ENCODE peak calls at places on chromosomes 1 and 21, in seven cellular contexts. A, O, U, M, G, F and X are unnamed samples.

GRCh38 chr1:32925360-32926142 is 24.4 kb upstream of the TMEM54 start:
- DNase-seq in A (no peak), O (no peak), U (no peak), M (no peak), G (no peak), F (no peak), X (no peak)

GRCh38 chr1:171267391-171267790 is 19.1 kb downstream of the FMO1 start:
- DNase-seq in A (no peak), O (no peak), U (no peak), M (peak), G (no peak), F (no peak), X (no peak)

GRCh38 chr1:7400566-7400965 is 370.5 kb upstream of the VAMP3 start:
- DNase-seq in A (no peak), O (no peak), U (no peak), M (no peak), G (no peak), F (no peak), X (no peak)

GRCh38 chr1:184708084-184708676 is 46.5 kb downstream of the EDEM3 start:
- DNase-seq in A (no peak), O (no peak), U (no peak), M (no peak), G (no peak), F (no peak), X (no peak)

GRCh38 chr1:66360285-66360724 is 173.6 kb upstream of the SGIP1 start:
- DNase-seq in A (no peak), O (no peak), U (peak), M (no peak), G (no peak), F (no peak), X (no peak)

GRCh38 chr1:7395251-7395650 is 375.8 kb upstream of the VAMP3 start:
- DNase-seq in A (no peak), O (no peak), U (no peak), M (no peak), G (no peak), F (no peak), X (no peak)

GRCh38 chr21:44399955-44400790 is 46.8 kb downstream of the TRPM2 start:
- DNase-seq in A (no peak), O (no peak), U (no peak), M (no peak), G (no peak), F (no peak), X (no peak)

GRCh38 chr1:68121536-68121935 is 71.1 kb upstream of the DIRAS3 start:
- DNase-seq in A (no peak), O (peak), U (no peak), M (no peak), G (no peak), F (no peak), X (no peak)

GRCh38 chr1:110672001-110672752 is 2.6 kb downstream of the KCNA3 start:
- DNase-seq in A (no peak), O (no peak), U (peak), M (peak), G (peak), F (peak), X (no peak)

GRCh38 chr1:91712981-91713841 is 172.7 kb downstream of the TGFBR3 start:
- DNase-seq in A (no peak), O (no peak), U (no peak), M (no peak), G (no peak), F (peak), X (no peak)

DNA sequence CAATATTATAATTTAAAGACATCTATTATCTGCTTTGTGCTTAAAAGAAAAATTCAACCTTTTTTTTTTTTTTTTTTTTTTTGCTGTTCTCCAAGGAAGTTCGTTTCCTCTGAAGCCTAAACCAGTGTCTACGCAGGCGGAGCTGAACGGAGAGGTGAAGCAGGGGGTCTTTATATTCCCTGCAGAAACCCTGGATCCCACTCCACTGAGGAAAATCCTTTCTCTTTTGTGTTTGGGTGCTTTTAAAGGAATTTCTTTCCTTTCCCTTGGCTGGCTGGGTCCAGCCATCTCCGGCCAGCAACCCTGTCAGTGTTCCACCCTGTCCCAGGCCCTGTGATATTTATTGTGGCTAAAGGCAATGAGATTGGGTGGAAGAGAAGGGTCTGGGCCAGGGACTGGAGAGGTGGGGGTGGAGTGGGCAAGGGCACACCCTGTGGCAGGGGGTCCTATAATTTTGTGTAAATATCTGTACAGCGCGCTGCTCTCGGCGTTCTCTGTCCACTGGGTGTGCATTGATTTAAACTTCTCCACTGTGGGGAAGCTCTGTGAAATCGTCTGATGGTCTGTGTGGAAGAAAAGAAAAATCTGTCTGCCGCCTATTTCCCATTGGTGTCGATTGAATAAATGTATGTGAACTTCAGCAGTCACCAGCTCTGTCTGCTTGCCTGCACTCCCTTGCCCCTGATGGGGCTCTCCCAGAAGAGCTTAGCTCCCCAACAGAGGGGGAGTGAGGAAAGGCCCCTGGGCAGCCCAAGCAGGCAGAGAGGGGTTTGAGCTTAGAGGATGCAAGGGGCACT is 2.4 kb downstream of the FOXD2 start:
- DNase-seq in A (no peak), O (no peak), U (no peak), M (no peak), G (no peak), F (no peak), X (no peak)
- H3K4me3 ChIP-seq in A (no peak), O (no peak), U (no peak), M (no peak), G (no peak), F (no peak), X (no peak)

GRCh38 chr1:100353073-100353801 is 931 bp downstream of the CDC14A start:
- DNase-seq in A (peak), O (no peak), U (peak), M (no peak), G (peak), F (peak), X (no peak)

GRCh38 chr1:100352267-100353072 is at the start of gene CDC14A:
- DNase-seq in A (peak), O (peak), U (peak), M (peak), G (peak), F (peak), X (peak)

GRCh38 chr1:100349276-100349675 is 3.0 kb upstream of the CDC14A start:
- DNase-seq in A (no peak), O (no peak), U (no peak), M (no peak), G (no peak), F (no peak), X (no peak)

GRCh38 chr1:100350787-100351094 is 1.6 kb upstream of the CDC14A start:
- DNase-seq in A (no peak), O (no peak), U (no peak), M (no peak), G (no peak), F (no peak), X (no peak)

GRCh38 chr1:100351095-100351884 is 1.0 kb upstream of the CDC14A start:
- DNase-seq in A (peak), O (peak), U (peak), M (peak), G (peak), F (peak), X (peak)
- TF ChIP-seq CTCF in A (peak), O (peak), U (peak), M (peak), G (peak), F (no peak), X (peak)

DNA sequence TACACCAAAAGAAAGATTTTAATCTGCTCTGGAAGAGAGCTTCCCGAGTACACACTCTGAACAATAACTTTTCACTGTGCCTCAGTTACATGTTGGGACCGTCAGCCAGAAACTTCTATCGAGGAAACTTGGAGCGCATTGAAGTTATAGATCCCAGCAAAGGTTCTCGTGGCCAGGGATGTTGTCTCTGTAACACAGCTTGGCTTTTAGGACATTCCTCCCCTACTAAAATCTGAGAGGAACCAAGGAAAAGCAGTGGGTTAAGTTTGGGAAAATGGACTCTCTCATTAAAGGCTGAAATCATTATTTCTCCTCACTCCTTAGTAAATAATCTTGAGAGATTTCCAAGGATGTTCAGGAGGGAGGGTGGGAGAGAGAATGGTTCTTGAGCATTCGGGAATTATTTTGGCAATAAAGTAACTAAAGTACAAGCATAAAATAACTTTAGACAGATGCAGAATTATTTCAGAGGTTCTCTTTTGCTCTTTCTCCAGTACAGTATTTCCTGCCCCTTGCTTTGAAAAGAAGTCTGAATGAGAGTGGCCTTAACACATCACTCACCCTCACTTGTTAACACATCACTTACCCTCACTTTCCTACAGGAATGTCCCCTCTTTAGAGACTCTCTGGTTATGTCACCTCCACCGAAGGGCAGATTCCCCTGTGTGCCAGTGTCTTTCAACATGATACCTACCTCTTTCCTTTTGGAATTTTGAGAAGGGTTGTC is 1.8 kb upstream of the NFIA start:
- DNase-seq in A (no peak), O (no peak), U (peak), M (no peak), G (no peak), F (no peak), X (no peak)
- H3K4me3 ChIP-seq in A (peak), O (peak), U (peak), M (peak), G (no peak), F (no peak), X (no peak)

GRCh38 chr1:154405762-154406571 is 824 bp downstream of the IL6R start:
- DNase-seq in A (peak), O (peak), U (peak), M (no peak), G (no peak), F (peak), X (no peak)
- TF ChIP-seq CTCF in A (peak), O (peak), U (peak), M (peak), G (peak), F (no peak), X (peak)

DNA sequence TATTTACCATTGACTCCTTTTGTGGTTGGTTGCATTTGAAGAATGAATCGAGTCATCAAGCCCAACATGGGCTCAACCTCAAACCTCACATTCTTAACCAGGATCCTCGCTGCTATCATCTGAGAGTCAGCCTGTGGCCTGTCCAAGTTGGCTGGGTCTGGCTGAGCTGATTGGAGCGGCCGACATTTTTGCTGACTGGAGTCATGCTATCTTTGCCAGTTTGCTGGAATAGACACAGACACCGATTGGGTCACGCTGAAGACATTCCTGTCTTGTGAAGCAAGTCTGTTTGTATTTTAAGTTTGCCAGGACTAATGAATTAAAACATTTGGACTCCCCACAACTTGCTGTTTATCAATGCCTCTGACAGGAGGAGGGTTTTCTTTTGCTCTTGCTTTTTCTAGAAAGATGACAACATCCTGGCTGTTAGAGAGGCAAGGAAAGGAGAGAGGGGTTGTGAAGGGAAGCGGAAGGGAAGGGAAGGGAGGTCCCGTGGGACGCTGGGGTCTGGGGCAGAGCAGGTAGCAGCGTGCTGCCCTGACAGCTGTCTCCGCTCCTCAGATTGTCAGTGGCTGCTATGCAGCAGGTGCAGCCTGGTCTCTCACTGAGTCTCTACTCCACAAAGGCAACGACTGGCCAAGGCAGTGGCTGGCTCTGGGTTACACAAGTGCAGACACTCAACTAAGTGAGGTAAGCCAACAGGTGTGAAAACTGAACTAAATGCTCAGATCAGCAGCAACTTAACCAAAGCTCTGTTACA is at the start of gene MAP3K7CL:
- DNase-seq in A (no peak), O (peak), U (no peak), M (peak), G (peak), F (no peak), X (peak)
- H3K4me3 ChIP-seq in A (no peak), O (peak), U (no peak), M (peak), G (no peak), F (no peak), X (peak)

DNA sequence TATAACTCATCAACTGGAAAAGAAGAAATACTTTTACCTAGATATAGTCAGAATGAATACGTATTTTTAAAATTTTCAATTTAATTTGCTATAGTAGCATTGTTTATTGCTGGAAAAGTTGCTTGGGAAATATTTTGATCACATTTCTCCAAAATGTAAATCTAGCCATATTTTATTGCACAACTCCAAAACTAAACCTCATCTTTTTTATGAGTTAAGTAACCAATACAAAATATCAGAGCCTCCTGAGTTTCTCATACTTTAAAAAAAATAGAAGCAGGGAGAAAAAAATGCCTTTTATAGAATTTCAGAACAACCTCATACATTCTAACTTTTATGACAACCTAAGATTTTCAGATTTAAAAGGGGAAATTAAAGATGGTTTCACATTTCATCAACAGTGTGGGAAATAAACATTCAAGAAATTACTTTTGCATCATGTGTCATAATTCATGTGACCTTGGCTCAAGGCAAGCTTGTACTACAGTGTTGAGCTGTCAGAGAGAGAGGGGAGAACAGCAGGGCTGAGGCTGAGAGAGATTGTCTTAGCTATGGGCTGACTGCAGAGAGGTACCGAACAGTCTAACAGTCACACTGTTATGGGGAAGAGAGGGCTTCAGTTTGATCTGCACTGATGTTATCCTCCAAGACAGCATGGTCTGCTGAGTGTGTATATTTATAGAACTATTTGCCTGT is 519.0 kb downstream of the LTN1 start:
- DNase-seq in A (no peak), O (no peak), U (no peak), M (no peak), G (no peak), F (no peak), X (no peak)
- TF ChIP-seq CTCF in A (no peak), O (no peak), U (no peak), M (no peak), G (no peak), F (no peak), X (no peak)

DNA sequence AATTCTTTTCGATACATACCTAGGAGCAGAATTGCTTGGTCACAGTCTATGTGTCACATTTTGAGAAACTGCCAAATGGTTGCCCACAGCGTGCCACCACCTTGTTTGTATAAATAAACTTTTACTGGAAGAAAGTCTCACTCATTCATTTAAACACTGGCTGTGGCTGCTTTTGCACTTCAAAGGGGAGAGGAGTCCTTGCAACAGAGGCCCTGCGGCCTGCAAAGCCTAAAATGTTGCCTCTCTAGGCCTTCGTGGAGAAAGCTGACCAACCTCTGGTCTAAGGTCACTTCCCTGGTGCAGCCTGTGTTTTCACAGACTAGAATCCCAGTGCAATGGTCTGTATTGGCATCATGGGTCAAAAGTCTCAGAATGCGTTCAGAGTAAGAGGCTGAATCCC is 8.3 kb downstream of the RIPK4 start:
- DNase-seq in A (no peak), O (peak), U (no peak), M (no peak), G (no peak), F (no peak), X (no peak)
- H3K4me3 ChIP-seq in A (no peak), O (peak), U (no peak), M (no peak), G (no peak), F (no peak), X (no peak)

GRCh38 chr1:71093938-71094337 is 13.1 kb upstream of the ZRANB2 start:
- DNase-seq in A (no peak), O (peak), U (peak), M (no peak), G (no peak), F (no peak), X (no peak)
- TF ChIP-seq CTCF in A (peak), O (peak), U (peak), M (peak), G (peak), F (no peak), X (peak)

DNA sequence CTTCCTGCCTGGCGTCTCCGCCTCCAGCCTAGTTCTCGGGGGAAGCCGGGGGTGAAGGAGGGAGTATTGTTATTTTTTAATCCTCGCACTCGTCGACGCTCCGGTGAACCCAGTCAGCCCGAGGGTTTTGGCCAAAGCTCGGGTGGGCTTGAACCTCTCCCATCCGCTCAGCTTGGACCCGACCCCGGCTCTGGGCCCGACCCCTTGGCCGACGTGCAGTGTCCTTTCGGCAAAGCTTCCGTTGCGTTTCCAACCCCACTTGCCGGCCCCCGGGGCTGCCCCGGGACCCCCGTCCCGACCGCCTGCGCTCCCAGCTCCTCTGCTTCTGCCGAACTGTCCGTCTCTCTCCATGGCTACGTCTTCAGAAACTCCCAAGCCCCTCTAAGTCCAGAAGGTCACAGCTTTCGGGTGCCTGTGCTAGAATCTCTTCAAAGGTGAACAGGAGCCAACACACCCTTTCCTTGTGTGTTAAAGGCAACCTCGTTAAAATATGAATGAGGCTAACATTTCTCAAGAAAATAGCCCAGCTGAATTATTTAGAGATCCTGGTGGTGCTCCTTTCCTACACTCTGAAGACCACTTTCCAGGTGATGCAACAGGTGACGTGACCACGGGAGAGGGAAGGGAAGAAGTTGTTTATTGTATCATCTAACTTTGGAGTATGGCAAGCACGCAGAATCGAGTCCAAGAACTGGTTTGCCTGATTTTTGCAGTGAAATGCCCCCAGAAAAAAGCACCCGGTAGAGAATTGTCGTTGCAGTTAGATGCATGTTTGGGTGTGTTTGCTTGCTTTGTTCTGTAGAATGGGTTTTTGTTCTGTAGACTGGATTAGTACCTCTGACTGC is 735 bp downstream of the DESI2 start:
- DNase-seq in A (no peak), O (peak), U (peak), M (no peak), G (no peak), F (no peak), X (no peak)
- H3K4me3 ChIP-seq in A (peak), O (peak), U (peak), M (peak), G (peak), F (peak), X (peak)